ENCODE peak calls at places on chromosomes 2 and 18, in four cellular contexts. One of them, this sample, is unnamed. For H3K4me1, the result is how much of the 10 kb centered on the place peaks cover.

GRCh38 chr2:75586971-75587370 is 26.2 kb upstream of the EVA1A start:
- DNase-seq in ovary: no peak
- DNase-seq in K562: no peak
- DNase-seq in IMR-90: no peak
- DNase-seq in this sample: no peak

GRCh38 chr2:145043399-145043834 is 523.5 kb upstream of the ZEB2 start:
- DNase-seq in ovary: no peak
- DNase-seq in K562: peak
- DNase-seq in IMR-90: no peak
- DNase-seq in this sample: no peak

GRCh38 chr2:223976635-223977226 is 19.5 kb downstream of the MRPL44 start:
- DNase-seq in ovary: no peak
- DNase-seq in K562: no peak
- DNase-seq in IMR-90: peak
- DNase-seq in this sample: no peak

GRCh38 chr18:66395671-66396218 is 208.1 kb downstream of the CDH19 start:
- DNase-seq in ovary: no peak
- DNase-seq in K562: no peak
- DNase-seq in IMR-90: no peak
- DNase-seq in this sample: no peak

GRCh38 chr2:10087360-10087759 is 7.1 kb upstream of the CYS1 start:
- DNase-seq in ovary: no peak
- DNase-seq in K562: peak
- DNase-seq in IMR-90: no peak
- DNase-seq in this sample: no peak

GRCh38 chr2:101307950-101308431 is 510 bp downstream of the RNF149 start:
- DNase-seq in ovary: peak
- DNase-seq in K562: no peak
- DNase-seq in IMR-90: no peak
- DNase-seq in this sample: peak

GRCh38 chr2:12057436-12058166 is 311.2 kb downstream of the LPIN1 start:
- DNase-seq in ovary: no peak
- DNase-seq in K562: no peak
- DNase-seq in IMR-90: no peak
- DNase-seq in this sample: no peak

GRCh38 chr18:44098551-44099098 is 582.1 kb upstream of the SETBP1 start:
- DNase-seq in ovary: no peak
- DNase-seq in K562: no peak
- DNase-seq in IMR-90: peak
- DNase-seq in this sample: peak

GRCh38 chr2:88932677-88933076 is 241.2 kb downstream of the RPIA start:
- DNase-seq in ovary: no peak
- DNase-seq in K562: no peak
- DNase-seq in IMR-90: no peak
- DNase-seq in this sample: no peak

GRCh38 chr2:108621087-108621559 is 86.9 kb downstream of the LIMS1 start:
- DNase-seq in ovary: no peak
- DNase-seq in K562: peak
- DNase-seq in IMR-90: peak
- DNase-seq in this sample: peak

GRCh38 chr18:77129150-77129551 is 3.4 kb downstream of the MBP start:
- DNase-seq in ovary: no peak
- DNase-seq in K562: no peak
- DNase-seq in IMR-90: peak
- DNase-seq in this sample: no peak

GRCh38 chr2:11539317-11540147 is 5.7 kb downstream of the GREB1 start:
- DNase-seq in ovary: peak
- DNase-seq in K562: no peak
- DNase-seq in IMR-90: no peak
- DNase-seq in this sample: no peak

GRCh38 chr2:33104726-33105125 is 158.0 kb downstream of the LTBP1 start:
- DNase-seq in ovary: no peak
- DNase-seq in K562: peak
- DNase-seq in IMR-90: peak
- DNase-seq in this sample: no peak

GRCh38 chr18:35122586-35123224 is 81.5 kb downstream of the MAPRE2 start:
- DNase-seq in ovary: no peak
- DNase-seq in K562: peak
- DNase-seq in IMR-90: no peak
- DNase-seq in this sample: no peak

GRCh38 chr2:232321156-232321816 is 57.3 kb upstream of the ALPP start:
- DNase-seq in ovary: no peak
- DNase-seq in K562: no peak
- DNase-seq in IMR-90: no peak
- DNase-seq in this sample: peak

GRCh38 chr2:151481744-151482143 is 72.0 kb downstream of the RIF1 start:
- DNase-seq in ovary: no peak
- DNase-seq in K562: no peak
- DNase-seq in IMR-90: no peak
- DNase-seq in this sample: no peak

GRCh38 chr2:221490506-221491060 is 81.5 kb downstream of the EPHA4 start:
- DNase-seq in ovary: no peak
- DNase-seq in K562: no peak
- DNase-seq in IMR-90: no peak
- DNase-seq in this sample: no peak

GRCh38 chr2:64173156-64174135 is 29.2 kb upstream of the PELI1 start:
- DNase-seq in ovary: no peak
- DNase-seq in K562: no peak
- DNase-seq in IMR-90: peak
- DNase-seq in this sample: no peak

GRCh38 chr2:9995059-9995458 is 43.6 kb downstream of the GRHL1 start:
- DNase-seq in ovary: no peak
- DNase-seq in K562: no peak
- DNase-seq in IMR-90: no peak
- DNase-seq in this sample: no peak

GRCh38 chr2:236871500-236872001 is 214.1 kb upstream of the COPS8 start:
- DNase-seq in ovary: no peak
- DNase-seq in K562: no peak
- DNase-seq in IMR-90: peak
- DNase-seq in this sample: peak

GRCh38 chr2:122070241-122070731 is 314.8 kb downstream of the TSN start:
- DNase-seq in ovary: no peak
- DNase-seq in K562: no peak
- DNase-seq in IMR-90: no peak
- DNase-seq in this sample: no peak

GRCh38 chr2:232632904-232633412 is 446 bp upstream of the EFHD1 start:
- DNase-seq in ovary: peak
- DNase-seq in K562: no peak
- DNase-seq in IMR-90: no peak
- DNase-seq in this sample: no peak

GRCh38 chr2:15241929-15242328 is 319.2 kb downstream of the NBAS start:
- DNase-seq in ovary: no peak
- DNase-seq in K562: no peak
- DNase-seq in IMR-90: no peak
- DNase-seq in this sample: no peak

GRCh38 chr2:171244970-171245782 is 84.5 kb upstream of the TLK1 start:
- DNase-seq in ovary: no peak
- DNase-seq in K562: no peak
- DNase-seq in IMR-90: peak
- DNase-seq in this sample: no peak

GRCh38 chr2:20806286-20806685 is 16.6 kb downstream of the LDAH start:
- DNase-seq in ovary: no peak
- DNase-seq in K562: no peak
- DNase-seq in IMR-90: no peak
- DNase-seq in this sample: no peak

GRCh38 chr2:130869441-130870160 is 32.9 kb downstream of the ARHGEF4 start:
- DNase-seq in ovary: no peak
- DNase-seq in K562: no peak
- DNase-seq in IMR-90: no peak
- DNase-seq in this sample: no peak

GRCh38 chr2:137333386-137333972 is 568.1 kb downstream of the THSD7B start:
- DNase-seq in ovary: no peak
- DNase-seq in K562: no peak
- DNase-seq in IMR-90: no peak
- DNase-seq in this sample: no peak

GRCh38 chr2:152342259-152343046 is 7.5 kb downstream of the FMNL2 start:
- DNase-seq in ovary: no peak
- DNase-seq in K562: no peak
- DNase-seq in IMR-90: no peak
- DNase-seq in this sample: no peak

GRCh38 chr2:64636105-64636873 is 17.4 kb downstream of the SERTAD2 start:
- DNase-seq in ovary: no peak
- DNase-seq in K562: no peak
- DNase-seq in IMR-90: no peak
- DNase-seq in this sample: no peak

GRCh38 chr2:26849056-26850001 is 1.4 kb downstream of the DPYSL5 start:
- DNase-seq in ovary: peak
- DNase-seq in K562: no peak
- DNase-seq in IMR-90: no peak
- DNase-seq in this sample: no peak

GRCh38 chr2:102278720-102279390 is 32.5 kb upstream of the IL1RL1 start:
- DNase-seq in ovary: no peak
- DNase-seq in K562: no peak
- DNase-seq in IMR-90: peak
- DNase-seq in this sample: no peak

GRCh38 chr2:190547914-190548313 is 13.4 kb upstream of the NEMP2 start:
- DNase-seq in ovary: no peak
- DNase-seq in K562: no peak
- DNase-seq in IMR-90: no peak
- DNase-seq in this sample: no peak

GRCh38 chr2:172572981-172573380 is 17.1 kb downstream of the PDK1 start:
- DNase-seq in ovary: no peak
- DNase-seq in K562: no peak
- DNase-seq in IMR-90: no peak
- DNase-seq in this sample: no peak

GRCh38 chr2:152402780-152403388 is 67.9 kb downstream of the FMNL2 start:
- DNase-seq in ovary: no peak
- DNase-seq in K562: no peak
- DNase-seq in IMR-90: no peak
- DNase-seq in this sample: no peak

GRCh38 chr2:188601391-188601790 is 309.7 kb downstream of the GULP1 start:
- DNase-seq in ovary: no peak
- DNase-seq in K562: no peak
- DNase-seq in IMR-90: no peak
- DNase-seq in this sample: no peak

GRCh38 chr2:24972315-24972958 is 682 bp upstream of the DNAJC27 start:
- DNase-seq in ovary: peak
- DNase-seq in K562: peak
- DNase-seq in IMR-90: no peak
- DNase-seq in this sample: peak

GRCh38 chr2:12663306-12664037 is 53.3 kb upstream of the TRIB2 start:
- DNase-seq in ovary: no peak
- DNase-seq in K562: no peak
- DNase-seq in IMR-90: no peak
- DNase-seq in this sample: no peak

GRCh38 chr2:54572636-54573531 is 116.8 kb downstream of the SPTBN1 start:
- DNase-seq in ovary: no peak
- DNase-seq in K562: no peak
- DNase-seq in IMR-90: peak
- DNase-seq in this sample: no peak
- H3K4me1 ChIP-seq in ovary: under half
- H3K4me1 ChIP-seq in K562: under half
- H3K4me1 ChIP-seq in IMR-90: under half
- H3K4me1 ChIP-seq in this sample: half or more

GRCh38 chr18:74387362-74387761 is 69.7 kb downstream of the DIPK1C start:
- DNase-seq in ovary: no peak
- DNase-seq in K562: no peak
- DNase-seq in IMR-90: no peak
- DNase-seq in this sample: no peak

GRCh38 chr18:74390900-74391299 is 66.2 kb downstream of the DIPK1C start:
- DNase-seq in ovary: no peak
- DNase-seq in K562: no peak
- DNase-seq in IMR-90: no peak
- DNase-seq in this sample: no peak

GRCh38 chr18:74389991-74390390 is 67.1 kb downstream of the DIPK1C start:
- DNase-seq in ovary: no peak
- DNase-seq in K562: no peak
- DNase-seq in IMR-90: no peak
- DNase-seq in this sample: peak

GRCh38 chr18:74388227-74388626 is 68.9 kb downstream of the DIPK1C start:
- DNase-seq in ovary: no peak
- DNase-seq in K562: no peak
- DNase-seq in IMR-90: no peak
- DNase-seq in this sample: no peak

DNA sequence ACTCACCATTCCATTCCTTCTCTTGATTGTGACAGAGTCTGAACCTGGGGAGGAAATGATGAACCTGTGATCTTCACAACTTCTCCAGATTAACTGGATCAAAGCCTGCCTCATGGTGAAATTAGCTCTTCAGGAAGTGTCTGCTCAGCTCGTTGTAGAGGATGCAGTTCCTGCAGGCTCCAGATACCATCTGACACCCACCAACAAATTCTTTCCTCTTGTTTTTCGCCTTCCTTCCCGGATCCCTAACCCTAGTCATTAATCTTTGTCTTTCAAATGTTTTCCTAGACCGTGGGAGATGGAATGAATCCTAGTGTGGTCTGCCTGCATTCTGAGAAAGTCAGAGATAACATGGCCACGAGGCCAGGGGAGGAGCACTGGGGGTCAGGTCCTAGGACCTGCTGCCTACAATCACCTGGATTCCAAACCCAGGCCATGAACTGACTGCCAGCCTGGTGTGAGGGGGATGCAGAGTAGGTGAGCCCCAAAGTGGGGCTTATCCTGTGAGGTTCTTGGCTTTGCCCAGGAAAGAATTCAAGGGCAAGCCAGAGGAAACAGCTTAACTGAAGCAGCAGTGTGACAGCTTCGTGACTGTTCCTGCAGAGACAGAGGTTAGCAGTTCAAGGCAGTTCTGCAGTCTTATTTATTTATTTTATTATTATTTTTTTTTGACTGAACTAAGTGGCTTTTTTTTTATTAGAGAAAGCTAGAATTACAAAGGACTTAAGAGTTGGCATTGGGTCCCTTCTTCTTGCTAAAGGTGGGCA is 67.8 kb downstream of the DIPK1C start:
- DNase-seq in ovary: no peak
- DNase-seq in K562: no peak
- DNase-seq in IMR-90: no peak
- DNase-seq in this sample: no peak
- H3K27ac ChIP-seq in ovary: no peak
- H3K27ac ChIP-seq in K562: no peak
- H3K27ac ChIP-seq in IMR-90: no peak
- H3K27ac ChIP-seq in this sample: no peak

GRCh38 chr2:126657636-126658315 is 1.8 kb downstream of the GYPC start:
- DNase-seq in ovary: peak
- DNase-seq in K562: peak
- DNase-seq in IMR-90: peak
- DNase-seq in this sample: peak
- TF ChIP-seq POLR2A in ovary: peak
- TF ChIP-seq POLR2A in K562: peak
- TF ChIP-seq POLR2A in IMR-90: no peak
- TF ChIP-seq POLR2A in this sample: no peak

GRCh38 chr2:168904358-168904757 is 3.3 kb downstream of the G6PC2 start:
- DNase-seq in ovary: no peak
- DNase-seq in K562: peak
- DNase-seq in IMR-90: no peak
- DNase-seq in this sample: no peak

GRCh38 chr2:168901013-168901412 is at the start of gene G6PC2:
- DNase-seq in ovary: no peak
- DNase-seq in K562: no peak
- DNase-seq in IMR-90: no peak
- DNase-seq in this sample: no peak

GRCh38 chr2:168907940-168908662 is 7.0 kb downstream of the G6PC2 start:
- DNase-seq in ovary: no peak
- DNase-seq in K562: peak
- DNase-seq in IMR-90: no peak
- DNase-seq in this sample: no peak

GRCh38 chr2:168903888-168904287 is 2.8 kb downstream of the G6PC2 start:
- DNase-seq in ovary: no peak
- DNase-seq in K562: no peak
- DNase-seq in IMR-90: no peak
- DNase-seq in this sample: no peak
- H3K4me1 ChIP-seq in ovary: under half
- H3K4me1 ChIP-seq in K562: under half
- H3K4me1 ChIP-seq in IMR-90: under half
- H3K4me1 ChIP-seq in this sample: under half